ENCODE peak calls at places on chromosomes 13 and 19, in eight cellular contexts. One of them, this sample, is unnamed.

GRCh38 chr13:101211261-101211660 is 205.0 kb downstream of the NALCN start:
- DNase-seq in aorta: no peak
- DNase-seq in activated gamma-delta T cell treated with Interleukin-2 at 50 U/mL for 16 hours: no peak
- DNase-seq in Right ventricle myocardium superior: no peak
- DNase-seq in putamen: no peak
- DNase-seq in amniotic stem cell: peak; percentile 8
- DNase-seq in AG20443: peak; percentile 48
- DNase-seq in central memory CD4-positive, alpha-beta T cell: no peak
- DNase-seq in this sample: peak; percentile 40

GRCh38 chr13:23965346-23965745 is 68.0 kb upstream of the C1QTNF9B start:
- DNase-seq in putamen: no peak
- DNase-seq in aorta: no peak
- DNase-seq in activated gamma-delta T cell treated with Interleukin-2 at 50 U/mL for 16 hours: no peak
- DNase-seq in Right ventricle myocardium superior: no peak
- DNase-seq in AG20443: no peak
- DNase-seq in amniotic stem cell: no peak
- DNase-seq in central memory CD4-positive, alpha-beta T cell: no peak
- DNase-seq in this sample: no peak

GRCh38 chr13:45683701-45684100 is 18.4 kb upstream of the CBY2 start:
- DNase-seq in central memory CD4-positive, alpha-beta T cell: no peak
- DNase-seq in Right ventricle myocardium superior: no peak
- DNase-seq in AG20443: no peak
- DNase-seq in amniotic stem cell: no peak
- DNase-seq in aorta: no peak
- DNase-seq in activated gamma-delta T cell treated with Interleukin-2 at 50 U/mL for 16 hours: no peak
- DNase-seq in putamen: no peak
- DNase-seq in this sample: no peak

GRCh38 chr13:44815507-44816074 is 173.7 kb downstream of the NUFIP1 start:
- DNase-seq in activated gamma-delta T cell treated with Interleukin-2 at 50 U/mL for 16 hours: no peak
- DNase-seq in putamen: peak; percentile 75
- DNase-seq in central memory CD4-positive, alpha-beta T cell: no peak
- DNase-seq in Right ventricle myocardium superior: no peak
- DNase-seq in AG20443: peak; percentile 94
- DNase-seq in aorta: peak; percentile 65
- DNase-seq in amniotic stem cell: peak; percentile 84
- DNase-seq in this sample: peak; percentile 98

GRCh38 chr13:27559714-27560113 is 60.6 kb downstream of the LNX2 start:
- DNase-seq in activated gamma-delta T cell treated with Interleukin-2 at 50 U/mL for 16 hours: peak; percentile 23
- DNase-seq in aorta: no peak
- DNase-seq in central memory CD4-positive, alpha-beta T cell: no peak
- DNase-seq in AG20443: no peak
- DNase-seq in putamen: no peak
- DNase-seq in Right ventricle myocardium superior: no peak
- DNase-seq in amniotic stem cell: no peak
- DNase-seq in this sample: no peak

GRCh38 chr13:98060282-98060681 is 82.6 kb upstream of the FARP1 start:
- DNase-seq in central memory CD4-positive, alpha-beta T cell: no peak
- DNase-seq in activated gamma-delta T cell treated with Interleukin-2 at 50 U/mL for 16 hours: no peak
- DNase-seq in putamen: no peak
- DNase-seq in AG20443: peak; percentile 30
- DNase-seq in aorta: no peak
- DNase-seq in Right ventricle myocardium superior: no peak
- DNase-seq in amniotic stem cell: no peak
- DNase-seq in this sample: no peak

GRCh38 chr13:80340643-80341097 is 256 bp downstream of the SPRY2 start:
- DNase-seq in activated gamma-delta T cell treated with Interleukin-2 at 50 U/mL for 16 hours: no peak
- DNase-seq in Right ventricle myocardium superior: no peak
- DNase-seq in aorta: peak; percentile 73
- DNase-seq in AG20443: no peak
- DNase-seq in central memory CD4-positive, alpha-beta T cell: no peak
- DNase-seq in putamen: peak; percentile 64
- DNase-seq in amniotic stem cell: no peak
- DNase-seq in this sample: no peak

GRCh38 chr19:47110521-47111080 is 3.0 kb downstream of the ZC3H4 start:
- DNase-seq in aorta: no peak
- DNase-seq in activated gamma-delta T cell treated with Interleukin-2 at 50 U/mL for 16 hours: peak; percentile 63
- DNase-seq in central memory CD4-positive, alpha-beta T cell: peak; percentile 40
- DNase-seq in Right ventricle myocardium superior: no peak
- DNase-seq in amniotic stem cell: no peak
- DNase-seq in AG20443: no peak
- DNase-seq in putamen: no peak
- DNase-seq in this sample: no peak

GRCh38 chr13:41274881-41275280 is 11.5 kb upstream of the MTRF1 start:
- DNase-seq in AG20443: no peak
- DNase-seq in central memory CD4-positive, alpha-beta T cell: no peak
- DNase-seq in Right ventricle myocardium superior: no peak
- DNase-seq in activated gamma-delta T cell treated with Interleukin-2 at 50 U/mL for 16 hours: no peak
- DNase-seq in aorta: no peak
- DNase-seq in amniotic stem cell: no peak
- DNase-seq in putamen: no peak
- DNase-seq in this sample: no peak

GRCh38 chr19:30671622-30672051 is 299.5 kb downstream of the ZNF536 start:
- DNase-seq in AG20443: no peak
- DNase-seq in Right ventricle myocardium superior: peak; percentile 66
- DNase-seq in activated gamma-delta T cell treated with Interleukin-2 at 50 U/mL for 16 hours: no peak
- DNase-seq in aorta: no peak
- DNase-seq in central memory CD4-positive, alpha-beta T cell: no peak
- DNase-seq in putamen: no peak
- DNase-seq in amniotic stem cell: no peak
- DNase-seq in this sample: no peak

GRCh38 chr13:23427342-23428182 is 5.9 kb downstream of the SACS start:
- DNase-seq in AG20443: peak; percentile 83
- DNase-seq in aorta: peak; percentile 64
- DNase-seq in Right ventricle myocardium superior: peak; percentile 60
- DNase-seq in central memory CD4-positive, alpha-beta T cell: no peak
- DNase-seq in activated gamma-delta T cell treated with Interleukin-2 at 50 U/mL for 16 hours: no peak
- DNase-seq in putamen: peak; percentile 70
- DNase-seq in amniotic stem cell: peak; percentile 70
- DNase-seq in this sample: peak; percentile 78

GRCh38 chr19:39351537-39352037 is 9.4 kb downstream of the SAMD4B start:
- DNase-seq in aorta: peak; percentile 15
- DNase-seq in Right ventricle myocardium superior: no peak
- DNase-seq in central memory CD4-positive, alpha-beta T cell: no peak
- DNase-seq in putamen: no peak
- DNase-seq in amniotic stem cell: no peak
- DNase-seq in activated gamma-delta T cell treated with Interleukin-2 at 50 U/mL for 16 hours: no peak
- DNase-seq in AG20443: peak; percentile 55
- DNase-seq in this sample: no peak

GRCh38 chr19:49585023-49585422 is 3.9 kb downstream of the PRRG2 start:
- DNase-seq in Right ventricle myocardium superior: no peak
- DNase-seq in amniotic stem cell: no peak
- DNase-seq in aorta: no peak
- DNase-seq in activated gamma-delta T cell treated with Interleukin-2 at 50 U/mL for 16 hours: no peak
- DNase-seq in AG20443: no peak
- DNase-seq in central memory CD4-positive, alpha-beta T cell: no peak
- DNase-seq in putamen: no peak
- DNase-seq in this sample: no peak

GRCh38 chr13:45411631-45412030 is 6.5 kb downstream of the SLC25A30 start:
- DNase-seq in AG20443: no peak
- DNase-seq in putamen: no peak
- DNase-seq in Right ventricle myocardium superior: no peak
- DNase-seq in aorta: no peak
- DNase-seq in central memory CD4-positive, alpha-beta T cell: no peak
- DNase-seq in amniotic stem cell: no peak
- DNase-seq in activated gamma-delta T cell treated with Interleukin-2 at 50 U/mL for 16 hours: no peak
- DNase-seq in this sample: no peak

GRCh38 chr13:96860829-96861228 is 133.4 kb downstream of the OXGR1 start:
- DNase-seq in putamen: no peak
- DNase-seq in Right ventricle myocardium superior: no peak
- DNase-seq in AG20443: no peak
- DNase-seq in activated gamma-delta T cell treated with Interleukin-2 at 50 U/mL for 16 hours: no peak
- DNase-seq in aorta: no peak
- DNase-seq in central memory CD4-positive, alpha-beta T cell: no peak
- DNase-seq in amniotic stem cell: no peak
- DNase-seq in this sample: no peak

GRCh38 chr13:26946675-26947342 is 186.2 kb upstream of the GPR12 start:
- DNase-seq in putamen: no peak
- DNase-seq in activated gamma-delta T cell treated with Interleukin-2 at 50 U/mL for 16 hours: no peak
- DNase-seq in central memory CD4-positive, alpha-beta T cell: no peak
- DNase-seq in AG20443: peak; percentile 70
- DNase-seq in Right ventricle myocardium superior: no peak
- DNase-seq in amniotic stem cell: no peak
- DNase-seq in aorta: no peak
- DNase-seq in this sample: no peak

GRCh38 chr19:1649706-1650626 is 2.4 kb downstream of the TCF3 start:
- DNase-seq in Right ventricle myocardium superior: no peak
- DNase-seq in putamen: no peak
- DNase-seq in AG20443: no peak
- DNase-seq in amniotic stem cell: no peak
- DNase-seq in activated gamma-delta T cell treated with Interleukin-2 at 50 U/mL for 16 hours: no peak
- DNase-seq in central memory CD4-positive, alpha-beta T cell: no peak
- DNase-seq in aorta: no peak
- DNase-seq in this sample: no peak

GRCh38 chr13:83350569-83350968 is 531.7 kb downstream of the SLITRK1 start:
- DNase-seq in putamen: no peak
- DNase-seq in activated gamma-delta T cell treated with Interleukin-2 at 50 U/mL for 16 hours: no peak
- DNase-seq in AG20443: peak; percentile 5
- DNase-seq in aorta: no peak
- DNase-seq in central memory CD4-positive, alpha-beta T cell: no peak
- DNase-seq in Right ventricle myocardium superior: no peak
- DNase-seq in amniotic stem cell: peak; percentile 2
- DNase-seq in this sample: peak; percentile 11

GRCh38 chr19:46731007-46731501 is 14.1 kb upstream of the PRKD2 start:
- DNase-seq in central memory CD4-positive, alpha-beta T cell: no peak
- DNase-seq in activated gamma-delta T cell treated with Interleukin-2 at 50 U/mL for 16 hours: no peak
- DNase-seq in amniotic stem cell: peak; percentile 80
- DNase-seq in putamen: no peak
- DNase-seq in Right ventricle myocardium superior: peak; percentile 71
- DNase-seq in AG20443: peak; percentile 87
- DNase-seq in aorta: peak; percentile 80
- DNase-seq in this sample: peak; percentile 88

GRCh38 chr13:113744197-113745000 is 14.6 kb upstream of the TMEM255B start:
- DNase-seq in activated gamma-delta T cell treated with Interleukin-2 at 50 U/mL for 16 hours: no peak
- DNase-seq in central memory CD4-positive, alpha-beta T cell: no peak
- DNase-seq in putamen: no peak
- DNase-seq in AG20443: no peak
- DNase-seq in aorta: peak; percentile 45
- DNase-seq in amniotic stem cell: no peak
- DNase-seq in Right ventricle myocardium superior: peak; percentile 27
- DNase-seq in this sample: no peak

This sample was measured in non-pigmented ciliary epithelial cell.